ENCODE peak calls at places on chromosomes 7 and 10, in six cellular contexts. X is ovary, R is mesendoderm, T is NCI-H1105, D is fibroblast of the conjunctiva, J is heart right ventricle. W is an unnamed sample.

GRCh38 chr10:113214331-113214730 is 264.3 kb downstream of the TCF7L2 start:
- DNase-seq in D (no peak), X (no peak), R (peak; percentile 59), J (no peak), T (no peak), W (no peak)

GRCh38 chr7:102304668-102305067 is 18.0 kb downstream of the SH2B2 start:
- DNase-seq in J (no peak), T (no peak), D (no peak), X (no peak), R (no peak), W (peak; percentile 45)

GRCh38 chr10:4450981-4451501 is 375.0 kb upstream of the AKR1E2 start:
- DNase-seq in R (peak; percentile 71), D (peak; percentile 74), X (no peak), T (no peak), J (no peak), W (no peak)

GRCh38 chr7:96998765-96999164 is 6.6 kb upstream of the DLX6 start:
- DNase-seq in T (no peak), D (no peak), R (peak; percentile 60), J (no peak), X (no peak), W (no peak)

GRCh38 chr10:8183241-8183704 is 128.8 kb downstream of the GATA3 start:
- DNase-seq in R (peak; percentile 58), T (no peak), J (no peak), D (no peak), X (no peak), W (no peak)

GRCh38 chr10:123017421-123018165 is 8.8 kb downstream of the ACADSB start:
- DNase-seq in R (peak; percentile 53), T (no peak), J (no peak), X (no peak), D (no peak), W (no peak)

GRCh38 chr10:24350111-24350921 is 141.4 kb downstream of the KIAA1217 start:
- DNase-seq in D (no peak), X (no peak), J (no peak), R (no peak), T (no peak), W (no peak)

GRCh38 chr10:46028584-46029570 is 1.5 kb downstream of the NCOA4 start:
- DNase-seq in J (no peak), T (peak; percentile 5), D (peak; percentile 51), X (no peak), R (peak; percentile 73), W (no peak)

GRCh38 chr10:102113261-102113955 is 6.8 kb downstream of the LDB1 start:
- DNase-seq in X (no peak), J (no peak), T (no peak), D (no peak), R (peak; percentile 20), W (no peak)